ENCODE peak calls at places on chromosomes 4 and X, in four cellular contexts. One of them, this sample, is unnamed.

GRCh38 chr4:117164338-117164737 is 79.0 kb upstream of the TRAM1L1 start:
- DNase-seq in GM12878: no peak
- DNase-seq in HepG2: no peak
- DNase-seq in K562: no peak
- DNase-seq in this sample: peak

GRCh38 chrX:123924181-123924580 is 37.3 kb upstream of the STAG2 start:
- DNase-seq in GM12878: no peak
- DNase-seq in HepG2: no peak
- DNase-seq in K562: no peak
- DNase-seq in this sample: no peak

GRCh38 chr4:138164218-138164617 is 77.9 kb downstream of the SLC7A11 start:
- DNase-seq in HepG2: no peak
- DNase-seq in GM12878: no peak
- DNase-seq in K562: no peak
- DNase-seq in this sample: no peak

GRCh38 chrX:129823115-129823514 is 20.6 kb downstream of the ZDHHC9 start:
- DNase-seq in K562: peak
- DNase-seq in HepG2: no peak
- DNase-seq in GM12878: no peak
- DNase-seq in this sample: peak

GRCh38 chr4:149980941-149981340 is 97.3 kb upstream of the DCLK2 start:
- DNase-seq in GM12878: no peak
- DNase-seq in K562: peak
- DNase-seq in HepG2: peak
- DNase-seq in this sample: peak

GRCh38 chrX:22603060-22603459 is 330.3 kb downstream of the CBLL2 start:
- DNase-seq in HepG2: no peak
- DNase-seq in GM12878: no peak
- DNase-seq in K562: no peak
- DNase-seq in this sample: no peak

GRCh38 chrX:55908685-55909212 is 191.2 kb downstream of the RRAGB start:
- DNase-seq in HepG2: no peak
- DNase-seq in K562: peak
- DNase-seq in GM12878: no peak
- DNase-seq in this sample: peak

GRCh38 chrX:1239681-1240142 is 27.3 kb upstream of the CRLF2 start:
- DNase-seq in GM12878: peak
- DNase-seq in K562: peak
- DNase-seq in HepG2: no peak
- DNase-seq in this sample: no peak

GRCh38 chr4:174437324-174437723 is 85.0 kb downstream of the HPGD start:
- DNase-seq in GM12878: no peak
- DNase-seq in HepG2: no peak
- DNase-seq in K562: no peak
- DNase-seq in this sample: peak

GRCh38 chrX:71253253-71254091 is 468 bp downstream of the ZMYM3 start:
- DNase-seq in GM12878: no peak
- DNase-seq in K562: peak
- DNase-seq in HepG2: peak
- DNase-seq in this sample: peak

GRCh38 chr4:168781884-168782283 is 228.2 kb downstream of the CBR4 start:
- DNase-seq in K562: no peak
- DNase-seq in HepG2: no peak
- DNase-seq in GM12878: no peak
- DNase-seq in this sample: no peak

GRCh38 chr4:8571702-8572685 is 8.2 kb upstream of the GPR78 start:
- DNase-seq in K562: no peak
- DNase-seq in HepG2: no peak
- DNase-seq in GM12878: no peak
- DNase-seq in this sample: no peak

GRCh38 chr4:88008133-88008621 is 742 bp downstream of the PKD2 start:
- DNase-seq in GM12878: no peak
- DNase-seq in K562: peak
- DNase-seq in HepG2: peak
- DNase-seq in this sample: peak

GRCh38 chr4:15145709-15146108 is 143.4 kb downstream of the CPEB2 start:
- DNase-seq in HepG2: no peak
- DNase-seq in GM12878: no peak
- DNase-seq in K562: no peak
- DNase-seq in this sample: no peak

GRCh38 chr4:8526363-8526855 is 53.8 kb upstream of the GPR78 start:
- DNase-seq in HepG2: no peak
- DNase-seq in K562: no peak
- DNase-seq in GM12878: no peak
- DNase-seq in this sample: no peak

GRCh38 chr4:112951362-112951962 is 98.0 kb upstream of the ANK2 start:
- DNase-seq in K562: peak
- DNase-seq in GM12878: no peak
- DNase-seq in HepG2: peak
- DNase-seq in this sample: no peak

DNA sequence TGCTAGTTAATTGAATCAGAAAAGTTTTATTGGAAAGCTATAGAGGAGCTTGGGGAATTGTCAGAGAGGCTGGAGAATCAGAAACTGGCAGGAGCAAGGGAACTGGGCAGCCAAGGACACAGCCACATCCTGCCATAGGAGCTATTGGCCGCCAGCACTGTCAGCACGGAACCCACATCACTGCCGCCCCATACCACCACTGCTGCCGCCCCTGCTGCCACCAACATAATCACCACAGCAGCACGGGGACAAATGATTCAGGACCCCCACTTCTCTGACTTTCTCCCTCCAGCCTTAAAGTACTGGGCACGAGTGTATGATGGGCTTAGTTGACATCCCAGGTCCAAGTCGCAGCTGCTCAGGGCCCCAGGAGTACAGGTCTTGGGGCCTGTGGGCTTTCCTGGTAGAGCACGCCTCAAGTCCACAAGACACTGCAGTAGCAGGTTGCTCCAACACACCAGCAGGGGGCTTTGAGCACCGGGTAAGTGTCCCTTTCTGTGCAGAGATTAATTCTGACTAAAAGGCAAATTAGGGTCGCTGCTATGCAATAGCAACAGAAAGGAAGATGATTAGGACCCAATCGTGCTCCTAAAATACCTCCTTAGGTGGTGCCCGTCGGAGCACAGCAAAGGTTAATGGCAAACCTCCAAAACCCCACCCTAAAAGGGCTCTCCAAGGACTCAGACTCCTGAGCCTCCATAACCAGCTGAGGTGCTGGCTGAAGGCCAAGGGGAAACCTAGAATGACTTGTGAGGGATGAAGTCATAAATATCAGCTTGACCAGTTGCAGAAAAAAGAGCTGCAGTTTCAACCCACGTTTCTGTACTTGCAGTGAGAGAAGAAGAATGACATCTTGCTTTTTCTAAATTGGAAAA is 6.8 kb downstream of the PJA1 start:
- DNase-seq in GM12878: no peak
- DNase-seq in K562: peak
- DNase-seq in HepG2: peak
- DNase-seq in this sample: peak
- TF ChIP-seq CHD4 in GM12878: no peak
- TF ChIP-seq CHD4 in K562: no peak
- TF ChIP-seq CHD4 in HepG2: no peak
- TF ChIP-seq CHD4 in this sample: no peak

GRCh38 chr4:118344801-118345200 is 8.0 kb downstream of the PRSS12 start:
- DNase-seq in K562: no peak
- DNase-seq in GM12878: no peak
- DNase-seq in HepG2: no peak
- DNase-seq in this sample: no peak
- TF ChIP-seq CHD2 in K562: no peak
- TF ChIP-seq CHD2 in GM12878: no peak
- TF ChIP-seq CHD2 in HepG2: no peak
- TF ChIP-seq CHD2 in this sample: no peak

GRCh38 chrX:106780259-106780658 is 22.2 kb upstream of the TBC1D8B start:
- DNase-seq in K562: no peak
- DNase-seq in HepG2: no peak
- DNase-seq in GM12878: no peak
- DNase-seq in this sample: no peak

GRCh38 chrX:106774981-106775380 is 27.5 kb upstream of the TBC1D8B start:
- DNase-seq in GM12878: no peak
- DNase-seq in K562: no peak
- DNase-seq in HepG2: peak
- DNase-seq in this sample: no peak

GRCh38 chrX:106783716-106784115 is 18.8 kb upstream of the TBC1D8B start:
- DNase-seq in K562: no peak
- DNase-seq in GM12878: no peak
- DNase-seq in HepG2: no peak
- DNase-seq in this sample: no peak

DNA sequence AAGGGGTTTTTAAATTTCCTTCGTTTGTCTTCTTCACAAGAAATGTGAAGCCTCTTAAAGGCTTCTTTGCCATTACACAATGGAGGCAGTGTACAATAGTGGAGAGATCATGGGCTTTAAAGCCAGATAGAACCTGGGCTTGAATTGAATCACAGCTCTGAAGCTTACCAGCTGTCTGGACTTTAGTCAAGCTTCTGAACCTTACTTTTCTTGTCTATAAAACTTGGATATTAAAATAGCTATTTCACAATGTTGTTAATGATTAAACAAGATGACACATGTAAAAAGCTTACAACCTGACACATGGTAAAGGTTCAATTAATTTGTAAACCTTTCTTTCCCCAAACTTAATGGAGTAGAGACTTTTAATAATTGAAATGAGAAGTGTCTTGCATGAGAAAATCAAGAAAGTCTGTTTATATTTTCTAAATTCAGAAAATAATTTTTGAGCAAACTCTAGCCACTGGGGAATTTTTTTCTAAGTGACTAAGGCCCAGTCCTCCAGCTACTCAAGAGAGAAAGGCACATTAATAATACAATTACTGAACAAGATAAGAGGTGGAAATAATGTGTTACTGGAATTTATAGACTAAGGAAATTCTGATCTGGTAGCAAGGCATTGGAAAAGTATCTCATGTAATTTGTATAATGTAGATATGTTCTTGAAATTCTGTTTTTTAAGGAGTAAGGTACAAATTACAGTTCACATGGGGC is 21.7 kb upstream of the TBC1D8B start:
- DNase-seq in GM12878: no peak
- DNase-seq in HepG2: peak
- DNase-seq in K562: no peak
- DNase-seq in this sample: peak
- TF ChIP-seq CHD4 in GM12878: no peak
- TF ChIP-seq CHD4 in HepG2: no peak
- TF ChIP-seq CHD4 in K562: no peak
- TF ChIP-seq CHD4 in this sample: no peak

GRCh38 chr4:13601060-13601459 is 26.5 kb downstream of the BOD1L1 start:
- DNase-seq in GM12878: peak
- DNase-seq in K562: no peak
- DNase-seq in HepG2: no peak
- DNase-seq in this sample: no peak

GRCh38 chr4:13597141-13597540 is 30.4 kb downstream of the BOD1L1 start:
- DNase-seq in K562: no peak
- DNase-seq in HepG2: peak
- DNase-seq in GM12878: no peak
- DNase-seq in this sample: peak

GRCh38 chr4:13601848-13602247 is 25.7 kb downstream of the BOD1L1 start:
- DNase-seq in GM12878: no peak
- DNase-seq in HepG2: no peak
- DNase-seq in K562: no peak
- DNase-seq in this sample: no peak

GRCh38 chr4:13599159-13599558 is 28.4 kb downstream of the BOD1L1 start:
- DNase-seq in K562: no peak
- DNase-seq in HepG2: no peak
- DNase-seq in GM12878: no peak
- DNase-seq in this sample: no peak

GRCh38 chr4:13597604-13598003 is 29.9 kb downstream of the BOD1L1 start:
- DNase-seq in K562: no peak
- DNase-seq in GM12878: no peak
- DNase-seq in HepG2: no peak
- DNase-seq in this sample: no peak
- TF ChIP-seq CHD2 in K562: no peak
- TF ChIP-seq CHD2 in GM12878: no peak
- TF ChIP-seq CHD2 in HepG2: no peak
- TF ChIP-seq CHD2 in this sample: no peak

GRCh38 chr4:97394653-97395052 is 748.6 kb downstream of the STPG2 start:
- DNase-seq in K562: no peak
- DNase-seq in GM12878: no peak
- DNase-seq in HepG2: no peak
- DNase-seq in this sample: no peak
- TF ChIP-seq CHD4 in K562: no peak
- TF ChIP-seq CHD4 in GM12878: no peak
- TF ChIP-seq CHD4 in HepG2: no peak
- TF ChIP-seq CHD4 in this sample: no peak

GRCh38 chr4:186225848-186226247 is 1.5 kb upstream of the KLKB1 start:
- DNase-seq in K562: no peak
- DNase-seq in GM12878: no peak
- DNase-seq in HepG2: no peak
- DNase-seq in this sample: no peak

GRCh38 chr4:186228514-186228894 is 1.2 kb downstream of the KLKB1 start:
- DNase-seq in GM12878: no peak
- DNase-seq in K562: no peak
- DNase-seq in HepG2: no peak
- DNase-seq in this sample: no peak

GRCh38 chr4:186227744-186228513 is 622 bp downstream of the KLKB1 start:
- DNase-seq in K562: no peak
- DNase-seq in GM12878: no peak
- DNase-seq in HepG2: no peak
- DNase-seq in this sample: no peak

GRCh38 chr4:186226521-186227189 is 652 bp upstream of the KLKB1 start:
- DNase-seq in HepG2: no peak
- DNase-seq in K562: no peak
- DNase-seq in GM12878: no peak
- DNase-seq in this sample: no peak

DNA sequence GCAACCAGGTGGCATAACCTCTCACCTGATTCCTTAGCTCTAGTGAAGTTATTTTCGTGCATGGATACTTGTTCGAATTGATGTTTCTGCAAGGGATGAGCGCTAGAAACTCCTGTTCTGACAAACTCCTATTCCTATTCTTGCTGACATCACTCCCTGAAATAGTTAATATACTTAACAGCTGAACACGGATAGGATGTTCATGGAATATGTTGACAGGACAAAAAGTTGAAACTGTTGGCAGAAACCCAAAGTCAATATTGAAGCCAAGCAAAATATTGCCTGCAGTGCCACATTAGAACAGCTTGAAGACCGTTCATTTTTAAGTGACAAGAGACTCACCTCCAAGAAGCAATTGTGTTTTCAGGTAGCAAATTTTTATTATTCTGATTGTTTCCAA is at the start of gene KLKB1:
- DNase-seq in K562: no peak
- DNase-seq in HepG2: peak
- DNase-seq in GM12878: no peak
- DNase-seq in this sample: no peak
- TF ChIP-seq CHD2 in K562: no peak
- TF ChIP-seq CHD2 in HepG2: no peak
- TF ChIP-seq CHD2 in GM12878: no peak
- TF ChIP-seq CHD2 in this sample: no peak